ENCODE peak calls at places on chromosomes 1 and 21, in six cellular contexts. H is CD8-positive, alpha-beta T cell; D is A549; Z is PC-3; O is sigmoid colon; C is psoas muscle. A is an unnamed sample.

GRCh38 chr21:42039911-42040351 is 29.8 kb upstream of the ZBTB21 start:
- DNase-seq in C (peak; percentile 44), H (no peak), O (no peak), Z (no peak), D (no peak), A (no peak)

GRCh38 chr1:69686367-69686984 is 118.8 kb downstream of the LRRC7 start:
- DNase-seq in C (no peak), Z (no peak), D (no peak), H (no peak), O (no peak), A (no peak)

GRCh38 chr1:171664976-171665375 is 12.5 kb upstream of the MYOC start:
- DNase-seq in H (no peak), O (no peak), Z (no peak), D (no peak), C (no peak), A (no peak)

GRCh38 chr1:25952851-25953401 is 44.9 kb downstream of the PAFAH2 start:
- DNase-seq in H (no peak), Z (no peak), D (no peak), C (no peak), O (peak; percentile 83), A (no peak)

GRCh38 chr1:68087184-68087583 is 36.8 kb upstream of the DIRAS3 start:
- DNase-seq in O (no peak), H (no peak), D (no peak), Z (peak; percentile 7), C (no peak), A (no peak)

GRCh38 chr1:177505905-177506590 is 335.3 kb downstream of the BRINP2 start:
- DNase-seq in C (no peak), O (no peak), D (no peak), H (no peak), Z (peak; percentile 71), A (no peak)

GRCh38 chr1:213688655-213689054 is 299.1 kb upstream of the PROX1 start:
- DNase-seq in C (no peak), Z (no peak), D (no peak), H (no peak), O (no peak), A (no peak)

GRCh38 chr1:207151920-207152319 is 47.9 kb downstream of the C4BPA start:
- DNase-seq in C (no peak), D (no peak), O (no peak), H (no peak), Z (no peak), A (no peak)

GRCh38 chr1:31769720-31770390 is 5.7 kb upstream of the ADGRB2 start:
- DNase-seq in O (no peak), C (no peak), D (no peak), Z (no peak), H (no peak), A (no peak)

GRCh38 chr1:23657659-23658275 is 33.8 kb upstream of the RPL11 start:
- DNase-seq in D (peak; percentile 63), H (no peak), O (no peak), Z (peak; percentile 49), C (peak; percentile 57), A (no peak)

GRCh38 chr1:89580036-89580435 is 52.9 kb upstream of the LRRC8C start:
- DNase-seq in H (no peak), Z (no peak), D (no peak), O (no peak), C (no peak), A (no peak)

GRCh38 chr21:31687108-31687507 is 27.6 kb downstream of the SOD1 start:
- DNase-seq in C (no peak), H (no peak), O (no peak), D (no peak), Z (no peak), A (no peak)

GRCh38 chr1:92464588-92465255 is 22.0 kb downstream of the GFI1 start:
- DNase-seq in H (no peak), O (no peak), D (no peak), C (no peak), Z (no peak), A (no peak)

GRCh38 chr1:17795081-17795809 is 40.1 kb downstream of the ACTL8 start:
- DNase-seq in D (no peak), Z (no peak), C (no peak), O (no peak), H (no peak), A (no peak)
- H3K4me3 ChIP-seq in D (no peak overlapping the region), Z (no peak overlapping the region), C (no peak overlapping the region), O (no peak overlapping the region), H (no peak overlapping the region), A (no peak overlapping the region)

GRCh38 chr1:109091196-109092193 is 931 bp downstream of the TMEM167B start:
- DNase-seq in C (no peak), D (peak; percentile 46), Z (no peak), H (no peak), O (no peak), A (no peak)

GRCh38 chr1:109084563-109085517 is 5.7 kb upstream of the TMEM167B start:
- DNase-seq in D (no peak), O (no peak), H (no peak), C (no peak), Z (peak; percentile 26), A (no peak)

GRCh38 chr1:109090415-109091195 is at the start of gene TMEM167B:
- DNase-seq in D (peak; percentile 93), O (peak; percentile 96), C (peak; percentile 92), Z (peak; percentile 95), H (peak; percentile 80), A (peak; percentile 79)

GRCh38 chr1:109094377-109094803 is 3.8 kb downstream of the TMEM167B start:
- DNase-seq in H (no peak), D (no peak), O (no peak), C (no peak), Z (no peak), A (no peak)

GRCh38 chr1:109089242-109090015 is 1.1 kb upstream of the TMEM167B start:
- DNase-seq in C (peak; percentile 51), H (no peak), Z (peak; percentile 94), D (peak; percentile 85), O (peak; percentile 78), A (no peak)
- TF ChIP-seq CTCF in C (peak; percentile 50), H (no peak), Z (peak; percentile 87), D (peak; percentile 66), O (no peak), A (peak; percentile 39)

GRCh38 chr1:158289722-158290570 is at the start of gene CD1C:
- DNase-seq in Z (no peak), O (no peak), C (no peak), D (no peak), H (no peak), A (no peak)
- H3K4me1 ChIP-seq in Z (no peaks in the 10 kb centered on the region), O (no peaks in the 10 kb centered on the region), C (no peaks in the 10 kb centered on the region), D (no peaks in the 10 kb centered on the region), H (no peaks in the 10 kb centered on the region), A (no peaks in the 10 kb centered on the region)

DNA sequence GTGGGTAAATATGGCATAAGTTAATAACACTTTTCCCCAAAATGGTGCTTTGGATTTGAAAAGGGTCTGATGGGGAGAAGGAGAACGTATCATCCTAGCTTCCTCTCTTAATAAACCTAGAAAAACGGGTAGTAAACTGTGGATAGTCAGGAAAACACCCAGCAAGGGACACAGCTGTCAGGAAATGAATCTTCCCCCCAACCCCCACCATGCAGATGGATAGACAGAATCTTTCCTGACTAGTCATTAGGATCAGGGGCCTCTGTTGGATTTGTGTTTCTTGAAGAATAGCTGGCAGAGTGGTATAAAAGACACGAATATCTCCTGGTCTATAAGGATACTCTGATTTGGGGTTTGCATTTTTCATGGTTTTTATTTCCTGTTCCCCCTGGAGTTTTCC is 22.5 kb upstream of the LAX1 start:
- DNase-seq in D (no peak), O (no peak), C (no peak), H (no peak), Z (no peak), A (no peak)
- H3K4me3 ChIP-seq in D (no peak overlapping the region), O (no peak overlapping the region), C (no peak overlapping the region), H (no peak overlapping the region), Z (no peak overlapping the region), A (no peak overlapping the region)

DNA sequence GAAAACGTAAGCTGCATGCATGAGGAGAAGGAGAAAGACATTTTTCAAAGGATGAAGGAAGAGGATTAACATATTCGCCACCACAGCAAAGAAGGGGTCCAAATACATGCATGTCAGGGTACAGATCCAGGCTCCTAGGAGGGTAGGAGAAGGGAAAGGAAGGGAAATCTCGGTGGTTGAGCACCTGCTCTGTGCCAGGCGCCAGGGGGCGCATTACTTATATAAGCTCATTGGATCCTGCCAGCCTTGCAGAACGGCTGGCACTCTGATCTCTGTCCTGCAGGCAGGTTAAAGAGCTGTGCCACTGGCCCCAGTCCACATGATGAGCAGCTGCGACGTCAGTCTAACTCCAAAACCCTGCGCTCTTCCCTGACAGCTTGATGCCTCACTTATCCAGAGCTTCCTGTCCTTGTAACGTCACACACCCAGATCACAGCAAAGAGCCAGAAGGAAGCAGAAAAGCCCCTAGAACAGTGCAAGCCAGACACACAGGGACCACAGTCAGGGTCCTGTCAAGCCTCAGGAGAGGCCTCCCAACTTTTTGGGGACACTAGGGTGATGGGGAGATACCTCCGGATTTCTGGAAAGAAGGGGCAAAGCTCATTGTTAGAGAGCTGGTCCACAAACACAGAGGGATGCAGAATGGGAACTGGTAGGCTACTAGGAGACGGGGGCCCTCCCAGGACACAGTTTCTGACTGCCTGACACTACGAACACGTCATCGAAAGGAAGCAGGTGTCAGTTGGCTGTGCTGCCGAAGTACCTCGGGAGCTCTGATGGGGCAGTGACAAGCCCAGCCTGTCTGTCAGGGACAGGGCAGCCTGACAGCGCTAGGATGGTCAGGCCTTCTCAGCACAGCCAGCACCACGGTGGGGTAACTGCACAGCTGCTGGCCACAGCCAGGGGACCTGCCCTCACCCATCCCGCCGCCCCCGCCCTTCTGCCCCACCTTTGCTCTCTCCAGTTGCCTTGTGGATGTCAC is 99.1 kb downstream of the BEND5 start:
- DNase-seq in C (peak; percentile 63), O (peak; percentile 79), D (peak; percentile 58), H (no peak), Z (peak; percentile 73), A (peak; percentile 15)
- TF ChIP-seq CTCF in C (peak; percentile 71), O (peak; percentile 15), D (peak; percentile 61), H (peak; percentile 49), Z (peak; percentile 82), A (peak; percentile 37)